ENCODE peak calls at places on chromosomes 6 and 20, in five cellular contexts. W is HFF-Myc, J is breast epithelium, H is right lobe of liver, U is IMR-90. L is an unnamed sample.

GRCh38 chr6:125717120-125717731 is 32.2 kb upstream of the HEY2 start:
- DNase-seq in W (no peak), J (no peak), H (no peak), U (no peak), L (no peak)

GRCh38 chr20:14288341-14289330 is 48.8 kb downstream of the FLRT3 start:
- DNase-seq in W (peak), J (no peak), H (no peak), U (peak), L (no peak)

GRCh38 chr6:147868493-147869222 is 360.2 kb downstream of the SAMD5 start:
- DNase-seq in W (peak), J (no peak), H (no peak), U (peak), L (no peak)

GRCh38 chr6:45531999-45532605 is 154.4 kb upstream of the SUPT3H start:
- DNase-seq in W (no peak), J (no peak), H (no peak), U (no peak), L (no peak)

GRCh38 chr6:87731818-87732661 is 30.0 kb upstream of the AKIRIN2 start:
- DNase-seq in W (peak), J (peak), H (peak), U (peak), L (peak)

GRCh38 chr20:1734269-1734858 is 76.8 kb upstream of the SIRPG start:
- DNase-seq in W (no peak), J (no peak), H (no peak), U (no peak), L (no peak)

GRCh38 chr6:100998111-100998510 is 117.0 kb upstream of the ASCC3 start:
- DNase-seq in W (no peak), J (no peak), H (no peak), U (peak), L (no peak)

GRCh38 chr6:10412165-10412947 is 2.5 kb downstream of the TFAP2A start:
- DNase-seq in W (peak), J (peak), H (peak), U (peak), L (peak)

GRCh38 chr6:80454197-80454596 is 347.7 kb downstream of the BCKDHB start:
- DNase-seq in W (peak), J (no peak), H (no peak), U (peak), L (peak)

GRCh38 chr6:138454976-138455706 is 44.2 kb downstream of the NHSL1 start:
- DNase-seq in W (no peak), J (no peak), H (no peak), U (no peak), L (no peak)

GRCh38 chr20:50085481-50086365 is 27.2 kb downstream of the UBE2V1 start:
- DNase-seq in W (no peak), J (no peak), H (peak), U (peak), L (no peak)

GRCh38 chr20:50264534-50265145 is 74.0 kb downstream of the CEBPB start:
- DNase-seq in W (no peak), J (no peak), H (no peak), U (no peak), L (no peak)

GRCh38 chr6:148251286-148251685 is 91.4 kb upstream of the SASH1 start:
- DNase-seq in W (peak), J (no peak), H (no peak), U (peak), L (no peak)

GRCh38 chr6:129929433-129929832 is 68.3 kb upstream of the TMEM244 start:
- DNase-seq in W (peak), J (no peak), H (no peak), U (peak), L (peak)

GRCh38 chr6:40996591-40997247 is 42.3 kb downstream of the UNC5CL start:
- DNase-seq in W (peak), J (no peak), H (no peak), U (peak), L (no peak)

GRCh38 chr6:155364844-155365437 is 50.7 kb upstream of the TFB1M start:
- DNase-seq in W (no peak), J (no peak), H (no peak), U (no peak), L (no peak)

GRCh38 chr20:36604952-36605308 is 649 bp upstream of the RAB5IF start:
- DNase-seq in W (no peak), J (no peak), H (peak), U (no peak), L (no peak)

GRCh38 chr6:81865712-81866111 is 113.2 kb upstream of the TENT5A start:
- DNase-seq in W (peak), J (no peak), H (no peak), U (peak), L (peak)

GRCh38 chr6:55617272-55617671 is 38.3 kb upstream of the HMGCLL1 start:
- DNase-seq in W (peak), J (no peak), H (no peak), U (peak), L (no peak)

GRCh38 chr20:52744441-52744840 is 227.7 kb upstream of the TSHZ2 start:
- DNase-seq in W (no peak), J (no peak), H (no peak), U (no peak), L (no peak)

GRCh38 chr6:20778460-20778859 is 244.2 kb downstream of the CDKAL1 start:
- DNase-seq in W (no peak), J (no peak), H (no peak), U (no peak), L (no peak)

GRCh38 chr6:20773822-20774221 is 239.6 kb downstream of the CDKAL1 start:
- DNase-seq in W (no peak), J (no peak), H (peak), U (no peak), L (no peak)

DNA sequence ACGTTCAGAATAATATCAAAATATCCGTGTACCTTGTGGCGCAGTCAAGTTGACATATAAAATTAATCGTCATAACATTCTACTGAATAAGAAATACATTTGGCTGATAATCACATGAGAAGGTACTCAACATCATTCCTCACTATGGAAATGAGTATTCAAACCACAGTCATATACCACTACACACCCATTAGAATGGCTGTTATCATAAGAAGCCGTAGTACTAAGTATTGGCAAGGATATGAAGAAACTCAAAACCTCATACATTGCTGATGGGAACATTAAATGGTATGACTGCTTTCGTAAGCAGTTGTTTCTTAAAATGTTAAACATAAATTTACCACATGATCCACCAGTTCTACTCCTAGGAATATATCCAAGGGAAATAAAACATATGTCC is 244.7 kb downstream of the CDKAL1 start:
- DNase-seq in W (no peak), J (no peak), H (no peak), U (no peak), L (no peak)
- H3K4me3 ChIP-seq in W (no peak), J (no peak), H (no peak), U (no peak), L (no peak)

GRCh38 chr6:113855500-113856010 is 1.6 kb upstream of the MARCKS start:
- DNase-seq in W (no peak), J (no peak), H (peak), U (peak), L (no peak)

GRCh38 chr6:113856011-113856551 is 1.1 kb upstream of the MARCKS start:
- DNase-seq in W (no peak), J (no peak), H (peak), U (peak), L (no peak)

GRCh38 chr6:113853252-113853651 is 3.9 kb upstream of the MARCKS start:
- DNase-seq in W (no peak), J (no peak), H (no peak), U (no peak), L (no peak)

GRCh38 chr6:113856571-113857564 is at the start of gene MARCKS:
- DNase-seq in W (no peak), J (peak), H (peak), U (peak), L (peak)

GRCh38 chr6:113854531-113855499 is 2.3 kb upstream of the MARCKS start:
- DNase-seq in W (no peak), J (peak), H (peak), U (peak), L (peak)
- TF ChIP-seq CTCF in W (peak), J (no peak), H (no peak), U (no peak), L (no peak)

DNA sequence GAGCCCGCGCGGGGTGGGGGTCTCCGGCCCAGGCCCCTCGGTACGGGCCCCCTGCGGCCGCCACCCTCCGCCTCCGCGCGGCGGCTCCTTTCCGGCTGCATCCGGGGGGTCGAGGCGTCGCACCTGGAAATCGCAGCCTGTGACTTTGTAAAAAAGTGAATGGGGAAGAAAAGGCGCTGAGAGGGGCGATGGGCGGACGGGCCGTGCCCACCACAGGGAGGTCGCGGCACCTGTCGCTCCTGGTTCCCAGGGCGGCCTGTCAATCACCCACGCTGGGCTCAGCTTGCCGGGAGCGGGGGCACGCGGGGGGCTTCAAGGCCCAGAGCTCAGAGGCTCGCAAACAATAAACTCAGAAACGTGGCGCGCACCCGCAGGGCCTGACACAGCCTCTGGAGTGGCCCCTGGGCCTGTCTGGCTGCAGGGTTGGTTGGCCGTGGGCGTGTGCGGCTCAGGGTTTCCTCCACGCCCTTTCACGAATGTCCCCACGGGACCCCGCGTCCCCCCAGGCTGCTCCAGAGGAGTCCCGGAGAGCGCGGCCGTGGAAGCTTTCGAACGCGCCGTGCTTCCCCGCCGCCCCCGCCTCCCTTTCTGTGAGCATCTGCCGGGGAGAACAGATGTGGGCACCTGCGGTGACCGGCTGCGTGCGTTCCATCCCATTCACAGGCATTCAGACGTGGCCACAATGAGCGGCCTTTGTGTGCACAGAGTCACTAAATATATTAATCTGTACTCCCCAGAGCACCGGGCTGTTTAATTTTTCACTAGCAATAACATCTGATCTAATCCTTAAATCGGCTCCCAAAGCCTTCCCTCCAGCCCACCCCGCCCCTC is 6.1 kb upstream of the DLL1 start:
- DNase-seq in W (no peak), J (no peak), H (no peak), U (no peak), L (no peak)
- H3K4me3 ChIP-seq in W (no peak), J (no peak), H (no peak), U (no peak), L (no peak)

DNA sequence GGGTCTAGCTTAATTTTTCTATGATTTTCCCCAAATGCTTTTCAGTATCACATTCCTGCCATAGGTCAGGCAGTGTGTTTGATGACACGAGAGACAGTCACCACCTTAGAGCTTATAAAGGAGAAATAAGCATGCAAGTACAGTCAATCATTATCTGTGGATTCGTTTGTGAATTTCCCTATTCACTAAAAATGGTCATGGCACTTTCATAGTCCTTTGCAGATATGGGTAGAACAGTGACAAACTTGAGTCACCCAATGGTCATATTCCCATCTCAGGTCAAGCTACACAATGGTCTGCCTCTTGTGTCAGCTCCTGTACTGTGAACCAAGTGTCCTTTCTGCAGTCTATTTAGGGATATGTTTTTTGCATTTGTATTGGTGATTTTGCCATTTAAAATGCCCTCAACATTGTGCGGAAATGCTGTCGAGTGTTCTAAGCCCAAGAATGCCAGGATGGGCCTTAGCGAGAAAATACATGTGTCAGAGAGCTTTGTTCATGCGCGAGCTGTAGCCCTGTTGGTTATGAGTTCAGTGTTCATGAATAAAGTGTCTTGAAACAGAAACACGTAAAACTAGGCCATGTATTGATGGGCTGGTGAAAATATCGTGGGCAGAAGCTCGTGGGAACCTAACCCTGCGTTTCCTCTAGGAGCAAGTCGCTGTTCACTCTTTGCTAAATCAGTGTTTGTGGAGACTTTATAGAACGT is 19.8 kb downstream of the SUMO4 start:
- DNase-seq in W (no peak), J (no peak), H (no peak), U (no peak), L (no peak)
- TF ChIP-seq CTCF in W (no peak), J (no peak), H (no peak), U (no peak), L (no peak)

GRCh38 chr6:2797564-2798014 is 32.4 kb downstream of the WRNIP1 start:
- DNase-seq in W (no peak), J (no peak), H (no peak), U (no peak), L (no peak)
- H3K4me3 ChIP-seq in W (no peak), J (no peak), H (no peak), U (no peak), L (no peak)

GRCh38 chr20:38165089-38165965 is at the start of gene TGM2:
- DNase-seq in W (no peak), J (no peak), H (peak), U (peak), L (no peak)
- TF ChIP-seq CTCF in W (peak), J (peak), H (peak), U (peak), L (peak)

GRCh38 chr6:6597682-6598081 is 9.2 kb downstream of the LY86 start:
- DNase-seq in W (no peak), J (no peak), H (no peak), U (no peak), L (no peak)
- H3K4me3 ChIP-seq in W (no peak), J (no peak), H (no peak), U (no peak), L (no peak)

GRCh38 chr6:8530775-8531435 is 95.6 kb upstream of the SLC35B3 start:
- DNase-seq in W (no peak), J (no peak), H (no peak), U (no peak), L (no peak)
- TF ChIP-seq CTCF in W (no peak), J (no peak), H (no peak), U (no peak), L (no peak)

GRCh38 chr20:9066196-9066595 is 2.7 kb upstream of the PLCB4 start:
- DNase-seq in W (no peak), J (no peak), H (no peak), U (no peak), L (no peak)

GRCh38 chr20:9071976-9072726 is 3.3 kb downstream of the PLCB4 start:
- DNase-seq in W (no peak), J (no peak), H (no peak), U (peak), L (no peak)

GRCh38 chr20:9070304-9070703 is 1.4 kb downstream of the PLCB4 start:
- DNase-seq in W (no peak), J (no peak), H (no peak), U (no peak), L (no peak)

GRCh38 chr20:9068896-9069663 is at the start of gene PLCB4:
- DNase-seq in W (no peak), J (peak), H (no peak), U (peak), L (no peak)

DNA sequence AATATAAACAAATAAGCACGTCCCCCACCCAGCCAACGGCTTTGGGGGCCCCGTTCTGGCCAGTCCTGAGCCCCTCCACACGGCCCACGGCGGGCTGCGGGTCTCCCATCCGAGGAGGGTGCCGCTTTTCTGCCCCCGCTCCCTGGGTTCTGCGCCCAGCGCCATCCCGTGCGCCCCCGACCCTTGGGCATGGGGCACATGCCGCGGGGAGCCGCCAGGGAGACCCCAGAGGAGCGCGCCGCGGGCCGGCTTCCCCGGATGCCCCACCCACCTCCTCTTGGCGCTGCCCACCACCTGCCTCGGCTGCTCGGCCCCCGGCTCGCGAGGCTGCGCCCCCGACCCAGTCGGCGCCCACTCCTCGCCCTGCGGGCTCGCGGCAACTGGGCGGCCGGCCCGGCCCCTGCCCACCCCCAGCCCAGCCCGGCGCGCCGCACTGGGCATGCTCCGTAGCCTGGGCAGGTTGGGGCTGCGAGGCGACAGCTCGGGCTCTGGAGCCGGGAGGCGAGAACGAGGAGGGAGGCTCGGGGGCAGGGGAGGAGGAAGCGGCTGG is 580 bp upstream of the PLCB4 start:
- DNase-seq in W (no peak), J (no peak), H (no peak), U (peak), L (no peak)
- H3K4me3 ChIP-seq in W (peak), J (peak), H (peak), U (peak), L (peak)

GRCh38 chr6:1904494-1904854 is 294.8 kb downstream of the FOXC1 start:
- DNase-seq in W (no peak), J (no peak), H (no peak), U (no peak), L (no peak)

GRCh38 chr6:1906625-1907024 is 296.9 kb downstream of the FOXC1 start:
- DNase-seq in W (no peak), J (no peak), H (no peak), U (no peak), L (no peak)

GRCh38 chr6:1903780-1904493 is 294.2 kb downstream of the FOXC1 start:
- DNase-seq in W (no peak), J (no peak), H (no peak), U (no peak), L (no peak)

GRCh38 chr6:1901556-1901955 is 291.8 kb downstream of the FOXC1 start:
- DNase-seq in W (no peak), J (no peak), H (no peak), U (peak), L (no peak)

DNA sequence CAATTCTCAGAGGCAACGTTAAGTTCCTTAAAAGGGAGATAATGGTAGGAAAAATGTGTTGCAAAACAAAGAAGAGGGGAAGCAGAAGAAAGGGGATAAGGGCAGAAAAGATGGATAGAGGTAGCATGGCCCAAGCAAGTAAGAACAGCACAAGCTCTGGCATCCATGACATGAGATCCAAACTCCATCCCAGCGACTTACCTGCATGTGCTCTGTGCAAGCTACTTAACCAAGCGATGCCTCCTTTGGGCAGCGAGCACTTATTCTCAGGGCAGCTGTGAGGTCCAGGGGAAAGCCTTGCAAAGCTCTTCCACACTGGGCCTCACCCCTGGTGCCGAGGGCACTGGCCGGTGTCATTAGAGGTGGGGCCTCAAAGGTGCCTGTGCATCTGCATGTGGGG is 295.2 kb downstream of the FOXC1 start:
- DNase-seq in W (no peak), J (no peak), H (no peak), U (no peak), L (no peak)
- TF ChIP-seq CTCF in W (no peak), J (no peak), H (no peak), U (no peak), L (no peak)